ENCODE peak calls at places on chromosomes 3 and 15, in five cellular contexts. K is A549, F is suprapubic skin, A is K562, R is SK-N-SH. O is an unnamed sample. For H3K4me1, the result is how much of the 10 kb centered on the place peaks cover.

GRCh38 chr15:30913761-30914160 is 10.0 kb downstream of the FAN1 start:
- DNase-seq in F (no peak), A (no peak), K (no peak), R (no peak), O (no peak)

GRCh38 chr3:7682822-7683229 is 818.8 kb upstream of the LMCD1 start:
- DNase-seq in R (no peak), F (peak), K (no peak), A (no peak), O (no peak)

GRCh38 chr15:63946524-63947065 is 99.7 kb downstream of the DAPK2 start:
- DNase-seq in F (no peak), R (no peak), K (no peak), A (no peak), O (no peak)

GRCh38 chr3:69130689-69131088 is 8.3 kb upstream of the LMOD3 start:
- DNase-seq in K (no peak), F (no peak), A (no peak), R (no peak), O (no peak)

GRCh38 chr15:65818927-65819562 is 27.0 kb upstream of the DENND4A start:
- DNase-seq in K (no peak), R (no peak), A (no peak), F (no peak), O (no peak)

GRCh38 chr3:48405971-48406370 is 23.9 kb downstream of the PLXNB1 start:
- DNase-seq in F (no peak), R (no peak), K (no peak), A (no peak), O (peak)

GRCh38 chr15:101086394-101087171 is 165.3 kb downstream of the CHSY1 start:
- DNase-seq in R (no peak), F (no peak), A (peak), K (no peak), O (no peak)

GRCh38 chr15:70200003-70200410 is 102.3 kb upstream of the TLE3 start:
- DNase-seq in A (no peak), K (no peak), F (no peak), R (no peak), O (no peak)

GRCh38 chr3:70861234-70861633 is 548.8 kb upstream of the MDFIC2 start:
- DNase-seq in R (no peak), K (no peak), A (no peak), F (no peak), O (no peak)

GRCh38 chr3:143731776-143732175 is 116.5 kb downstream of the SLC9A9 start:
- DNase-seq in A (no peak), F (no peak), K (no peak), R (no peak), O (no peak)

DNA sequence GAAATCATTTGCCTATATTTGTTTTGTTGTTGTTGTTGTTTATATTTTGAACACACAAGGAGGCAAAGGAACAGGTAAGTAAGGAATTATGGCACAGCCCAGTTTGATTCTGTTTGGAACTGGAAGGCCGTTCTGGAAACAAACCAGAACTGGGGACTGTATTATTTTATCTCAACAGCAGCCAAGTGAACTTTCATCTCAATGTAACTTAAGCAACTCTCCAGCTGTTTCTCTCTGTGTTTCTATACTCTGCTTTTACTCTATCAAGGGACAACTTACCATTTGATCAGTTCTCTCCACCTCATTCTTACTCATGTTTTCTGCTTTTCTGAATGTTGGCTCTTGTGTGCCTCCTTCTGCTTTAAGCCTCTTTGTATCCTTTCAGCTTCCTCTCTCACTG is 16.0 kb upstream of the WDR49 start:
- DNase-seq in R (no peak), K (no peak), A (no peak), F (no peak), O (no peak)
- TF ChIP-seq EP300 in R (no peak), K (no peak), A (no peak), F (no peak), O (no peak)

GRCh38 chr3:58291671-58292338 is 14.2 kb upstream of the RPP14 start:
- DNase-seq in R (no peak), F (no peak), A (no peak), K (no peak), O (no peak)
- H3K4me1 ChIP-seq in R (under half), F (under half), A (under half), K (under half), O (under half)

GRCh38 chr15:47950447-47950846 is 170.3 kb upstream of the SLC24A5 start:
- DNase-seq in K (no peak), F (no peak), A (no peak), R (no peak), O (no peak)

GRCh38 chr15:47949815-47950214 is 171.0 kb upstream of the SLC24A5 start:
- DNase-seq in R (no peak), K (no peak), F (no peak), A (no peak), O (no peak)

GRCh38 chr15:47951761-47952160 is 169.0 kb upstream of the SLC24A5 start:
- DNase-seq in F (no peak), A (no peak), R (no peak), K (no peak), O (no peak)

GRCh38 chr15:47944911-47945310 is 175.9 kb upstream of the SLC24A5 start:
- DNase-seq in K (no peak), A (no peak), F (no peak), R (no peak), O (no peak)

DNA sequence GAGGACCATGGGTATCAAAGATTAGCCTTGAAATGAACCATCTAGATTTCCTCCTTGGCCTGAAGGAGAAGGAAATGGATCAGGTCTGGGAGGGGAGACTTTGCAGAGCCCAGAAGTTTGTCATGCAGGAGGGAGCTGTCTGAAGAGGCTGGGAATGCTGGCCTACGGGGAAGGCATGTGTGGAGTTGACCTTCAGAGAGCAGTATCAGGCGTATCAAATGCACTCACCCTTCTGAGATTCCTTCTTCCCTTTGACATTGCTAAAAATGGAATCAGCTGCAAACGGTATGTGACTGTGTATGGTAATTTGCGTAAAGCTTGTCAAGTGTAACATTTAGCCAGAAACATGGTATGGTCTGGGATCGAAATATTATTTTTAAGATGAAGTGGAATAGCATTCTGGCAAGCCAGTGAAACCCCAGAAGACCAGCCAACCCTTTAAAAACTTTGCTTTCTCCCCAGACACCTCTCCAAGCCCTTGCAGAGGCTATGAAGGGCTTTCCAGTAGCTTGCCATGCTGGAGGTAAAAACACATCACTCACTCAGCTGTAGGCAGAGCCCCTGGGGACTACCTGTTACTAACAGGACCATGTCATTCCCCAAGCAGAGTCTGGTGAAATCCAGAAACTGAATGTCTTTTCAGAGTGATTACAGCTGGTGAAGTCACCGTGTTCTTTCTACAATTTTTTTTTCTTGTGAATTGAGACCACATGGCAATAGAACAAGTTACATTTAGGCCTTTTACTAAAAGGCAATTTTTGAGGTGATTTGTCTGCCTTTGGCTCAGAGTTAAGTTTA is 174.7 kb upstream of the SLC24A5 start:
- DNase-seq in F (no peak), R (no peak), K (no peak), A (no peak), O (no peak)
- TF ChIP-seq EP300 in F (no peak), R (no peak), K (no peak), A (no peak), O (no peak)

DNA sequence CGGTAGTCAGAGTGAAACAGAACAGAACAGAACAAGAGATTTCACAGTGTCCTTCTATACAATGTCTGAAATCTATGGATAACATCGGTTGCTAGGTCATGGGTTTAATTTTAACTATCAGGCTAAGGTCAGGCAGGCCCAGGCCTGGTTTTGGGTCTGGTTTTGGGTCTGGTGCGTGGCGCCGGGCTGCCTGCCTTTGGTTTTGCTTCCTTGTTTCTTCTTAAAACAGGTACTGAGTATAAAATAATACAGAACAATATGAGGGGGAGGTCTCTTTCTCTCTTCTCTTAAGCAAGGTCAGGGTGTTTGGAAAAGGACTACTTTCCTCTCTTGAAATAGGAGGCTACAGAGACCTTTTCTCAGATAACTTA is 1.4 kb downstream of the AEN start:
- DNase-seq in R (no peak), K (no peak), F (no peak), A (no peak), O (peak)
- H3K4me1 ChIP-seq in R (under half), K (half or more), F (under half), A (under half), O (under half)

DNA sequence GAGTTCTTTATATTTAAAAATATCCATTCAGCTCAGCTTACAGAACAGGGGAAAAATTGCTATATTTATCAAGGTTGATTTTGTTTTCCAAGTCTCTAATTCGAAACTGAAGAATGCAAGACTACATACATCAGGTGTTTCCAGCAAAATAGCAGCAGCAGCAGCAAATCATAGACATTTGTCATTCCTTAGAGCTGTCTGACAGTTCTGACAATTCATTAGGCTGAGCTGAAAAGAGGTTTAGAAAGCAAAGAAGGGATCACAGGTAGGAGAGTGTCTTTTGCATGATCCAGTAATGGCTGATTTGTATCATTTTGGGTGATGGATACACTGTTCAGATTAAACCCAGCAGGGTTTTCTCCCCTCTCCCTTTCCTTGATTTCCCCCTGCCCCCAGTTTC is 545.7 kb downstream of the MCTP2 start:
- DNase-seq in F (no peak), R (no peak), A (no peak), K (no peak), O (no peak)
- TF ChIP-seq EP300 in F (no peak), R (no peak), A (no peak), K (no peak), O (no peak)